ENCODE peak calls at places on chromosomes 11 and 22, in four cellular contexts. R is left colon, O is Kasumi-1, T is astrocyte of the spinal cord. S is an unnamed sample.

GRCh38 chr11:12274558-12275197 is 102.7 kb upstream of the PARVA start:
- DNase-seq in R (no peak), O (no peak), T (peak), S (no peak)

GRCh38 chr22:21451545-21452520 is 15.4 kb upstream of the TMEM191C start:
- DNase-seq in O (no peak), R (no peak), T (no peak), S (peak)

GRCh38 chr11:380996-381395 is 11.7 kb downstream of the B4GALNT4 start:
- DNase-seq in R (no peak), O (no peak), T (no peak), S (no peak)

GRCh38 chr22:28112548-28113043 is 193.5 kb upstream of the PITPNB start:
- DNase-seq in R (no peak), T (peak), O (peak), S (no peak)

GRCh38 chr11:6737872-6738466 is 33.8 kb downstream of the OR2AG2 start:
- DNase-seq in R (peak), T (peak), O (peak), S (peak)

GRCh38 chr22:49670610-49671330 is 156.9 kb downstream of the BRD1 start:
- DNase-seq in O (no peak), R (no peak), T (no peak), S (no peak)

GRCh38 chr22:50205781-50206569 is 5.2 kb downstream of the SELENOO start:
- DNase-seq in O (no peak), R (no peak), T (no peak), S (no peak)

GRCh38 chr22:43884600-43885318 is 7.1 kb downstream of the PNPLA5 start:
- DNase-seq in T (peak), O (peak), R (peak), S (peak)

GRCh38 chr11:94379619-94380018 is 21.6 kb downstream of the GPR83 start:
- DNase-seq in O (no peak), T (no peak), R (no peak), S (no peak)

GRCh38 chr11:75184757-75185156 is 33.9 kb downstream of the SLCO2B1 start:
- DNase-seq in R (no peak), T (no peak), O (no peak), S (no peak)

GRCh38 chr11:116400081-116400480 is 372.7 kb downstream of the BUD13 start:
- DNase-seq in R (no peak), T (no peak), O (no peak), S (no peak)

GRCh38 chr11:10139081-10139480 is 154.9 kb downstream of the SBF2 start:
- DNase-seq in T (no peak), R (no peak), O (no peak), S (no peak)

GRCh38 chr11:103317118-103317517 is 207.9 kb downstream of the DYNC2H1 start:
- DNase-seq in R (no peak), T (no peak), O (no peak), S (no peak)

GRCh38 chr11:13126430-13126829 is 117.3 kb downstream of the RASSF10 start:
- DNase-seq in T (peak), O (no peak), R (no peak), S (no peak)

GRCh38 chr11:131073167-131073566 is 156.9 kb upstream of the SNX19 start:
- DNase-seq in O (no peak), R (no peak), T (no peak), S (no peak)

GRCh38 chr11:81197396-81197795 is 1536.3 kb downstream of the FAM181B start:
- DNase-seq in T (no peak), O (no peak), R (no peak), S (no peak)

GRCh38 chr11:42066113-42066512 is 606.7 kb upstream of the LRRC4C start:
- DNase-seq in T (no peak), O (no peak), R (no peak), S (no peak)

GRCh38 chr11:68956142-68956541 is 24.6 kb downstream of the MRGPRD start:
- DNase-seq in R (no peak), O (peak), T (no peak), S (no peak)

GRCh38 chr11:110289472-110289871 is 6.9 kb downstream of the RDX start:
- DNase-seq in O (no peak), R (no peak), T (no peak), S (no peak)

GRCh38 chr11:102843474-102843873 is at the start of gene MMP3:
- DNase-seq in R (no peak), O (no peak), T (no peak), S (no peak)

GRCh38 chr22:20905415-20906386 is 11.5 kb upstream of the CRKL start:
- DNase-seq in O (no peak), R (no peak), T (no peak), S (no peak)

GRCh38 chr22:46007003-46007847 is 30.3 kb upstream of the WNT7B start:
- DNase-seq in R (no peak), O (peak), T (peak), S (no peak)

GRCh38 chr11:35590412-35590811 is 27.8 kb upstream of the FJX1 start:
- DNase-seq in T (no peak), O (no peak), R (no peak), S (no peak)

GRCh38 chr11:29019960-29020683 is 911.9 kb downstream of the METTL15 start:
- DNase-seq in R (no peak), T (peak), O (peak), S (no peak)

GRCh38 chr11:122803306-122803705 is 35.0 kb upstream of the CRTAM start:
- DNase-seq in T (peak), R (no peak), O (no peak), S (no peak)